ENCODE peak calls at places on chromosomes 11 and 22, in nine cellular contexts. A is glutamatergic neuron, R is HL-60, F is adrenal gland, X is SK-N-SH, I is WTC11, Y is endothelial cell, Q is OCI-LY7, V is cardiac fibroblast. J is an unnamed sample.
A peak's percentile ranks its signal among the peaks of the same experiment; 100 is the strongest.

GRCh38 chr11:62575837-62576236 is 2.1 kb upstream of the EEF1G start:
- DNase-seq in A (no peak), R (no peak), F (no peak), X (no peak), I (no peak), Y (no peak), Q (no peak), V (no peak), J (no peak)

GRCh38 chr11:122679441-122679840 is 23.9 kb downstream of the UBASH3B start:
- DNase-seq in A (no peak), R (no peak), F (no peak), X (no peak), I (no peak), Y (no peak), Q (no peak), V (no peak), J (no peak)

GRCh38 chr11:23124996-23125395 is 264.7 kb upstream of the CCDC179 start:
- DNase-seq in A (no peak), R (no peak), F (no peak), X (no peak), I (no peak), Y (no peak), Q (no peak), V (peak; percentile 3), J (no peak)

GRCh38 chr11:4103269-4103668 is 8.7 kb downstream of the RRM1 start:
- DNase-seq in A (no peak), R (no peak), F (no peak), X (no peak), I (no peak), Y (no peak), Q (no peak), V (no peak), J (no peak)

GRCh38 chr22:45359627-45360026 is 49.9 kb downstream of the FAM118A start:
- DNase-seq in A (no peak), R (no peak), F (no peak), X (no peak), I (no peak), Y (no peak), Q (no peak), V (no peak), J (no peak)

GRCh38 chr11:128271401-128271800 is 316.0 kb downstream of the ETS1 start:
- DNase-seq in A (no peak), R (no peak), F (no peak), X (no peak), I (no peak), Y (no peak), Q (no peak), V (no peak), J (no peak)

GRCh38 chr11:102239906-102240305 is 77.4 kb upstream of the BIRC3 start:
- DNase-seq in A (no peak), R (no peak), F (no peak), X (no peak), I (no peak), Y (no peak), Q (no peak), V (no peak), J (no peak)

GRCh38 chr22:39170825-39171622 is 18.5 kb upstream of the CBX7 start:
- DNase-seq in A (peak; percentile 93), R (peak; percentile 35), F (peak; percentile 80), X (peak; percentile 79), I (peak; percentile 91), Y (peak; percentile 95), Q (peak; percentile 91), V (peak; percentile 80), J (no peak)

GRCh38 chr22:34416321-34416900 is 496.1 kb upstream of the LARGE1 start:
- DNase-seq in A (no peak), R (no peak), F (no peak), X (no peak), I (no peak), Y (no peak), Q (no peak), V (no peak), J (no peak)

GRCh38 chr22:44753189-44754042 is 1.0 kb downstream of the ARHGAP8 start:
- DNase-seq in A (no peak), R (no peak), F (no peak), X (no peak), I (no peak), Y (no peak), Q (no peak), V (peak; percentile 38), J (no peak)

GRCh38 chr11:33399421-33399820 is 142.2 kb downstream of the HIPK3 start:
- DNase-seq in A (no peak), R (no peak), F (no peak), X (no peak), I (no peak), Y (no peak), Q (no peak), V (no peak), J (no peak)

GRCh38 chr22:49007013-49007653 is 820.5 kb downstream of the BRD1 start:
- DNase-seq in A (no peak), R (no peak), F (no peak), X (peak; percentile 16), I (no peak), Y (no peak), Q (no peak), V (no peak), J (no peak)

GRCh38 chr11:110069158-110069737 is 23.9 kb upstream of the ZC3H12C start:
- DNase-seq in A (no peak), R (peak; percentile 29), F (peak; percentile 46), X (no peak), I (no peak), Y (peak; percentile 9), Q (no peak), V (peak; percentile 90), J (no peak)

GRCh38 chr11:1854949-1855885 is 2.3 kb downstream of the LSP1 start:
- DNase-seq in A (no peak), R (no peak), F (peak; percentile 61), X (no peak), I (no peak), Y (no peak), Q (peak; percentile 34), V (no peak), J (no peak)

GRCh38 chr22:27504854-27505253 is 296.7 kb downstream of the MN1 start:
- DNase-seq in A (no peak), R (no peak), F (no peak), X (no peak), I (no peak), Y (no peak), Q (no peak), V (no peak), J (no peak)

GRCh38 chr22:20422965-20423635 is 14.5 kb downstream of the SCARF2 start:
- DNase-seq in A (no peak), R (no peak), F (peak; percentile 67), X (peak; percentile 88), I (no peak), Y (no peak), Q (no peak), V (no peak), J (no peak)

DNA sequence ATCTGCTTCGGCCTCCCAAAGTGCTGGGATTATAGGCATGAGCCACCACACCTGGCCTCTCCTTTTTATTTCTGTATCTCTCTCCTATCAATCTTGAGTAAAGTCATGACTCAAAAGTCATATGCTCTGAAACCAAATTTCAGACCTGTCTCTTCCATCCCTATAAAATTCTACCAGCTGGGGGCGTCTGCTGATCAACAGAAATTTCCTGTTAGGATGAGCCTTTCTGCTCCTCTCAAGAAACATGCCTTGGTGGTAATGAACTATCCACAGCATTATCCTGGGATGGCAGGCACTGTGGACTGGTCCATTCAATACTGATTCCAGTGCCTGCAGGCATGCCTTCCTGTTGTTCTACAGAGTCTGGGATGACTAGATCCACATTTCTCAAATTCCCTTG is 472.6 kb downstream of the NELL1 start:
- DNase-seq in A (no peak), R (no peak), F (no peak), X (peak; percentile 7), I (peak; percentile 30), Y (peak; percentile 24), Q (no peak), V (no peak), J (no peak)
- TF ChIP-seq CTCF in A (peak; percentile 12), R (no peak), F (no peak), X (no peak), I (no peak), Y (peak; percentile 41), Q (peak; percentile 54), V (no peak), J (peak; percentile 12)

GRCh38 chr22:50606126-50606525 is 5.5 kb downstream of the MAPK8IP2 start:
- DNase-seq in A (no peak), R (no peak), F (no peak), X (no peak), I (no peak), Y (no peak), Q (no peak), V (no peak), J (no peak)
- TF ChIP-seq CTCF in A (no peak), R (no peak), F (no peak), X (no peak), I (no peak), Y (no peak), Q (peak; percentile 35), V (no peak), J (no peak)

GRCh38 chr11:125428486-125429173 is 67.4 kb downstream of the FEZ1 start:
- DNase-seq in A (no peak), R (no peak), F (no peak), X (no peak), I (peak; percentile 41), Y (no peak), Q (no peak), V (no peak), J (no peak)

GRCh38 chr11:125418396-125418795 is 77.7 kb downstream of the FEZ1 start:
- DNase-seq in A (no peak), R (no peak), F (no peak), X (no peak), I (no peak), Y (no peak), Q (no peak), V (no peak), J (no peak)

GRCh38 chr11:125426818-125427528 is 69.1 kb downstream of the FEZ1 start:
- DNase-seq in A (no peak), R (no peak), F (no peak), X (no peak), I (no peak), Y (no peak), Q (peak; percentile 21), V (no peak), J (no peak)

GRCh38 chr11:125425601-125426000 is 70.5 kb downstream of the FEZ1 start:
- DNase-seq in A (no peak), R (no peak), F (no peak), X (no peak), I (no peak), Y (no peak), Q (no peak), V (no peak), J (no peak)

GRCh38 chr11:125423247-125423849 is 72.7 kb downstream of the FEZ1 start:
- DNase-seq in A (no peak), R (no peak), F (no peak), X (no peak), I (no peak), Y (no peak), Q (peak; percentile 20), V (no peak), J (no peak)
- TF ChIP-seq CTCF in A (peak; percentile 18), R (peak; percentile 38), F (no peak), X (peak; percentile 44), I (peak; percentile 17), Y (peak; percentile 27), Q (peak; percentile 81), V (peak; percentile 28), J (peak; percentile 60)

DNA sequence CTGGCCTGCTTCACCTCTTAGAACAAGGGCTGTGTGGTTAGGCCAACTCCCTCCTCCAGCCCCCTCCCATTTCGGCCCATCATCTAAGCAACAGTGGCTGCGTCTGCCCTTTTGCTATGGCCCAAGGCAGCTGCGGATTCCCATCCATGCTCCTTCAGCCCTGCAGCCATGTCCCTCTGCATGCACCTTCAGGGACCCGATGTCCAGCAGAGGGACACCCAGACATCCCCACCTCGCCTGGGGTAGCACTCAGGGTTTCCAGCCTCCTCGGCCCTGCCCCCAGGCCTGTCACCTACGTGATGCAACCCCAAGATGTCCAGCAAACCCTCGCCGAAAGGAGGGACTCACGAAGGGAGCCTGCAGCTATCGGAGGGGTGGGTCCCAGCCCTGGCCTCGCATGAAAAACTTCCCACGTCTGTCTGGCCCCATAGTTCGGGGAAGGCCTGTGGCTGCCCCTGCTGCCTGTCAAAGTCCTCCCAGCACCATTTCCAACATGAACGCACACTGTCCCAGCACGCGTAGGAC is 194.4 kb downstream of the CTTN start:
- DNase-seq in A (no peak), R (no peak), F (no peak), X (no peak), I (no peak), Y (no peak), Q (no peak), V (no peak), J (no peak)
- TF ChIP-seq CTCF in A (no peak), R (no peak), F (no peak), X (no peak), I (no peak), Y (no peak), Q (no peak), V (no peak), J (no peak)